ENCODE peak calls at places on chromosome 1, in seven cellular contexts. E, Y, O, P, K, U and D are unnamed samples.

GRCh38 chr1:19710825-19711611 is 46.3 kb downstream of the HTR6 start:
- DNase-seq in K (no peak), E (no peak), Y (peak), U (no peak), O (no peak), P (no peak), D (no peak)

GRCh38 chr1:7491089-7491817 is 279.8 kb upstream of the VAMP3 start:
- DNase-seq in K (no peak), Y (no peak), P (no peak), O (no peak), E (no peak), U (peak), D (no peak)

GRCh38 chr1:22673486-22674409 is 20.7 kb downstream of the C1QB start:
- DNase-seq in K (no peak), U (no peak), Y (peak), O (no peak), P (no peak), E (no peak), D (peak)

GRCh38 chr1:230167419-230167852 is 100.4 kb downstream of the GALNT2 start:
- DNase-seq in E (peak), P (peak), U (peak), K (peak), O (no peak), Y (peak), D (no peak)

GRCh38 chr1:2497891-2498290 is 21.8 kb downstream of the PLCH2 start:
- DNase-seq in E (no peak), P (no peak), U (no peak), O (no peak), Y (no peak), K (no peak), D (no peak)

GRCh38 chr1:81689531-81689941 is 111.2 kb upstream of the ADGRL2 start:
- DNase-seq in U (no peak), O (no peak), P (no peak), K (no peak), Y (no peak), E (no peak), D (no peak)

GRCh38 chr1:42658880-42659337 is 686 bp downstream of the PPIH start:
- DNase-seq in P (no peak), U (no peak), O (no peak), E (no peak), Y (no peak), K (no peak), D (no peak)

GRCh38 chr1:219293440-219293839 is 119.8 kb downstream of the LYPLAL1 start:
- DNase-seq in Y (no peak), K (no peak), P (no peak), E (no peak), U (no peak), O (no peak), D (no peak)

GRCh38 chr1:116708255-116708900 is 40.8 kb upstream of the IGSF3 start:
- DNase-seq in E (no peak), Y (no peak), O (no peak), K (no peak), P (no peak), U (no peak), D (no peak)

GRCh38 chr1:91054780-91055481 is 33.1 kb upstream of the ZNF644 start:
- DNase-seq in O (no peak), E (no peak), U (no peak), K (no peak), P (no peak), Y (no peak), D (no peak)

GRCh38 chr1:70324683-70325082 is 29.8 kb downstream of the ANKRD13C start:
- DNase-seq in U (no peak), P (no peak), O (no peak), Y (no peak), E (no peak), K (no peak), D (no peak)

GRCh38 chr1:75097686-75098085 is 36.5 kb upstream of the LHX8 start:
- DNase-seq in E (no peak), K (no peak), U (no peak), Y (no peak), P (no peak), O (no peak), D (no peak)

GRCh38 chr1:165675794-165676193 is 22.6 kb downstream of the ALDH9A1 start:
- DNase-seq in O (no peak), Y (no peak), U (no peak), E (no peak), K (no peak), P (no peak), D (no peak)

GRCh38 chr1:19921310-19921709 is 2.1 kb downstream of the PLA2G2E start:
- DNase-seq in E (no peak), Y (no peak), K (no peak), U (peak), O (no peak), P (no peak), D (no peak)

GRCh38 chr1:3570081-3570986 is 41.0 kb downstream of the MEGF6 start:
- DNase-seq in U (no peak), E (no peak), P (no peak), K (no peak), Y (no peak), O (no peak), D (no peak)

GRCh38 chr1:230127105-230128054 is 60.3 kb downstream of the GALNT2 start:
- DNase-seq in P (no peak), E (peak), U (no peak), K (peak), Y (peak), O (no peak), D (no peak)

GRCh38 chr1:209651148-209651547 is 1.1 kb downstream of the LAMB3 start:
- DNase-seq in Y (peak), U (no peak), O (no peak), K (peak), P (peak), E (no peak), D (peak)

GRCh38 chr1:90534669-90535379 is 182.3 kb downstream of the BARHL2 start:
- DNase-seq in U (no peak), K (no peak), E (no peak), O (no peak), Y (no peak), P (no peak), D (no peak)

GRCh38 chr1:232335261-232335660 is 294.7 kb downstream of the SIPA1L2 start:
- DNase-seq in P (peak), Y (no peak), K (peak), U (no peak), O (no peak), E (no peak), D (no peak)

GRCh38 chr1:174352883-174353608 is 94.7 kb upstream of the GPR52 start:
- DNase-seq in Y (no peak), E (no peak), U (no peak), P (no peak), O (no peak), K (no peak), D (no peak)

GRCh38 chr1:1597275-1597930 is 2.5 kb downstream of the FNDC10 start:
- DNase-seq in O (no peak), Y (no peak), U (no peak), P (no peak), K (peak), E (peak), D (no peak)

GRCh38 chr1:24619376-24619775 is 23.7 kb upstream of the SRRM1 start:
- DNase-seq in P (no peak), Y (no peak), E (no peak), U (no peak), K (no peak), O (no peak), D (no peak)

GRCh38 chr1:159855709-159856108 is 6.7 kb downstream of the VSIG8 start:
- DNase-seq in O (no peak), K (no peak), E (no peak), U (no peak), Y (no peak), P (no peak), D (no peak)

GRCh38 chr1:181296180-181296579 is 187.1 kb upstream of the CACNA1E start:
- DNase-seq in U (no peak), P (no peak), K (no peak), Y (no peak), E (no peak), O (no peak), D (no peak)

GRCh38 chr1:230917284-230918135 is 49.2 kb upstream of the C1orf198 start:
- DNase-seq in E (no peak), K (peak), O (peak), U (peak), P (peak), Y (peak), D (peak)

GRCh38 chr1:219990782-219991510 is 55.4 kb downstream of the EPRS1 start:
- DNase-seq in Y (no peak), P (no peak), K (no peak), U (peak), E (no peak), O (no peak), D (no peak)